ENCODE peak calls at places on chromosomes 5 and 9, in four cellular contexts. T is NT2/D1; Z is activated T-helper 2 cell treated with anti-CD3 and anti-CD28 coated beads, Interferon-gamma antibody, Interleukin-2, Interleukin-4, amounts not matched to agents 10 μg/mL and 5 μg/mL and 100 μg/mL, durations not matched to agents 14 hours and 24 hours and 36 hours; L is CD8-positive, alpha-beta T cell. K is an unnamed sample.

GRCh38 chr9:126126807-126127206 is 199.8 kb upstream of the MVB12B start:
- DNase-seq in Z (no peak), L (peak), T (no peak), K (no peak)

GRCh38 chr9:125519741-125520140 is 187.3 kb downstream of the MAPKAP1 start:
- DNase-seq in T (no peak), Z (no peak), L (no peak), K (no peak)

GRCh38 chr9:92254401-92255337 is 38.8 kb downstream of the IARS1 start:
- DNase-seq in T (no peak), L (no peak), Z (no peak), K (no peak)

GRCh38 chr9:14309403-14309802 is 4.5 kb downstream of the NFIB start:
- DNase-seq in L (no peak), T (no peak), Z (no peak), K (no peak)

GRCh38 chr5:122924719-122925395 is 79.4 kb downstream of the SNX24 start:
- DNase-seq in Z (no peak), L (no peak), T (no peak), K (no peak)

GRCh38 chr5:431001-431710 is 11.8 kb upstream of the EXOC3 start:
- DNase-seq in T (peak), L (peak), Z (no peak), K (no peak)

GRCh38 chr5:123156577-123157296 is 67.7 kb downstream of the PRDM6 start:
- DNase-seq in T (no peak), Z (no peak), L (no peak), K (no peak)

GRCh38 chr5:122730037-122730436 is 44.8 kb upstream of the SNX2 start:
- DNase-seq in L (no peak), T (no peak), Z (no peak), K (no peak)

GRCh38 chr5:13708906-13709305 is 235.6 kb downstream of the DNAH5 start:
- DNase-seq in T (no peak), L (no peak), Z (no peak), K (no peak)

GRCh38 chr5:42718591-42718990 is 38.0 kb upstream of the CCDC152 start:
- DNase-seq in L (no peak), T (no peak), Z (peak), K (no peak)

GRCh38 chr5:42929871-42930270 is 110.2 kb downstream of the ANXA2R start:
- DNase-seq in L (no peak), Z (no peak), T (no peak), K (no peak)

GRCh38 chr5:176368726-176369125 is 3.4 kb downstream of the ARL10 start:
- DNase-seq in Z (no peak), T (no peak), L (no peak), K (no peak)